ENCODE peak calls at places on chromosomes 4 and X, in six cellular contexts. W is Panc1; C is naive thymus-derived CD8-positive, alpha-beta T cell; U is posterior cingulate gyrus; M is activated CD4-positive, alpha-beta T cell treated with anti-CD3 and anti-CD28 coated beads for 36 hours; K is Jurkat, Clone E6-1. E is an unnamed sample.

GRCh38 chr4:14924080-14924916 is 78.0 kb upstream of the CPEB2 start:
- DNase-seq in W (no peak), C (no peak), U (no peak), M (peak), K (no peak), E (no peak)

GRCh38 chr4:54539500-54540029 is 118.2 kb upstream of the KIT start:
- DNase-seq in W (no peak), C (no peak), U (peak), M (peak), K (no peak), E (no peak)

GRCh38 chrX:141857479-141857878 is 19.4 kb downstream of the MAGEC3 start:
- DNase-seq in W (no peak), C (no peak), U (no peak), M (no peak), K (no peak), E (no peak)

GRCh38 chr4:14871676-14872430 is 130.4 kb upstream of the CPEB2 start:
- DNase-seq in W (no peak), C (peak), U (no peak), M (peak), K (peak), E (peak)

GRCh38 chr4:105092356-105092755 is 54.3 kb upstream of the TET2 start:
- DNase-seq in W (no peak), C (no peak), U (no peak), M (no peak), K (no peak), E (peak)

GRCh38 chrX:112941209-112941788 is 100.7 kb upstream of the AMOT start:
- DNase-seq in W (peak), C (no peak), U (peak), M (no peak), K (no peak), E (peak)

GRCh38 chrX:7083468-7084396 is 63.8 kb upstream of the STS start:
- DNase-seq in W (no peak), C (peak), U (no peak), M (peak), K (peak), E (peak)

GRCh38 chrX:112867570-112867969 is 26.9 kb upstream of the AMOT start:
- DNase-seq in W (no peak), C (no peak), U (no peak), M (no peak), K (no peak), E (no peak)

GRCh38 chr4:8821151-8821950 is 50.3 kb downstream of the HMX1 start:
- DNase-seq in W (no peak), C (no peak), U (no peak), M (no peak), K (no peak), E (no peak)

GRCh38 chrX:119783026-119783425 is 8.4 kb downstream of the RPL39 start:
- DNase-seq in W (no peak), C (no peak), U (no peak), M (no peak), K (no peak), E (no peak)

GRCh38 chrX:101617211-101618191 is at the start of gene ARMCX6:
- DNase-seq in W (peak), C (peak), U (peak), M (peak), K (peak), E (peak)

GRCh38 chr4:111641813-111642579 is 503.3 kb upstream of the FAM241A start:
- DNase-seq in W (peak), C (peak), U (peak), M (peak), K (peak), E (peak)

GRCh38 chr4:176383273-176384077 is 63.7 kb downstream of the SPCS3 start:
- DNase-seq in W (no peak), C (no peak), U (no peak), M (no peak), K (no peak), E (no peak)

GRCh38 chrX:1841746-1842145 is 226.9 kb downstream of the ASMT start:
- DNase-seq in W (no peak), C (no peak), U (no peak), M (no peak), K (no peak), E (no peak)

GRCh38 chr4:158410272-158410671 is 111.4 kb upstream of the RXFP1 start:
- DNase-seq in W (no peak), C (no peak), U (no peak), M (no peak), K (no peak), E (peak)

GRCh38 chr4:87270825-87271224 is 50.4 kb upstream of the KLHL8 start:
- DNase-seq in W (no peak), C (no peak), U (no peak), M (no peak), K (no peak), E (no peak)

GRCh38 chr4:2831611-2832308 is 11.9 kb upstream of the ADD1 start:
- DNase-seq in W (no peak), C (no peak), U (no peak), M (no peak), K (no peak), E (no peak)

GRCh38 chr4:3269105-3269927 is 20.4 kb downstream of the MSANTD1 start:
- DNase-seq in W (no peak), C (no peak), U (no peak), M (no peak), K (no peak), E (no peak)

GRCh38 chr4:92307886-92308285 is 4.1 kb downstream of the GRID2 start:
- DNase-seq in W (no peak), C (no peak), U (no peak), M (no peak), K (no peak), E (no peak)